ENCODE peak calls at places on chromosome 10, in five cellular contexts. N is GM12878, O is GM13977, H is choroid plexus epithelial cell, V is transverse colon. K is an unnamed sample.

GRCh38 chr10:55330485-55330884 is 529.5 kb upstream of the PCDH15 start:
- DNase-seq in V (no peak), H (no peak), N (no peak), O (no peak), K (no peak)

GRCh38 chr10:90218846-90219245 is 517.5 kb downstream of the KIF20B start:
- DNase-seq in N (no peak), O (no peak), H (no peak), V (no peak), K (no peak)

GRCh38 chr10:6406220-6407033 is 173.6 kb downstream of the PRKCQ start:
- DNase-seq in H (peak; percentile 61), O (peak; percentile 42), V (no peak), N (no peak), K (peak; percentile 28)

GRCh38 chr10:103416436-103417147 is 20.2 kb downstream of the PDCD11 start:
- DNase-seq in V (peak; percentile 67), N (peak; percentile 27), O (peak; percentile 59), H (peak; percentile 85), K (peak; percentile 43)

GRCh38 chr10:63431962-63432797 is 33.6 kb downstream of the JMJD1C start:
- DNase-seq in V (no peak), N (peak; percentile 23), H (peak; percentile 27), O (peak; percentile 32), K (no peak)

GRCh38 chr10:87761892-87762291 is 56.1 kb downstream of the ATAD1 start:
- DNase-seq in H (peak; percentile 86), V (no peak), O (no peak), N (no peak), K (peak; percentile 57)

GRCh38 chr10:45672201-45673073 is at the start of gene ZFAND4:
- DNase-seq in H (peak; percentile 99), O (peak; percentile 98), V (peak; percentile 98), N (peak; percentile 82), K (peak; percentile 94)

GRCh38 chr10:10462116-10462515 is 555.6 kb upstream of the CELF2 start:
- DNase-seq in V (no peak), H (no peak), O (no peak), N (no peak), K (no peak)

GRCh38 chr10:90148121-90148855 is 446.9 kb downstream of the KIF20B start:
- DNase-seq in V (no peak), O (no peak), N (no peak), H (peak; percentile 80), K (no peak)

GRCh38 chr10:121521794-121522556 is 76.3 kb downstream of the FGFR2 start:
- DNase-seq in V (no peak), O (no peak), H (no peak), N (no peak), K (no peak)

GRCh38 chr10:95363303-95363912 is 72.6 kb upstream of the PDLIM1 start:
- DNase-seq in O (peak; percentile 78), N (peak; percentile 50), V (peak; percentile 47), H (peak; percentile 86), K (peak; percentile 62)

GRCh38 chr10:95308389-95309302 is 17.8 kb upstream of the PDLIM1 start:
- DNase-seq in N (no peak), O (no peak), V (peak; percentile 90), H (peak; percentile 98), K (peak; percentile 98)

GRCh38 chr10:113895018-113895417 is 40.6 kb downstream of the NHLRC2 start:
- DNase-seq in O (no peak), N (no peak), V (no peak), H (peak; percentile 63), K (peak; percentile 77)

GRCh38 chr10:99870051-99870730 is 87.8 kb downstream of the ABCC2 start:
- DNase-seq in H (no peak), N (no peak), V (no peak), O (no peak), K (no peak)

GRCh38 chr10:126369125-126369708 is 19.1 kb downstream of the ADAM12 start:
- DNase-seq in N (no peak), O (no peak), H (no peak), V (no peak), K (no peak)

GRCh38 chr10:129870042-129870757 is 93.9 kb downstream of the EBF3 start:
- DNase-seq in V (no peak), O (no peak), H (no peak), N (no peak), K (no peak)

GRCh38 chr10:69962746-69963135 is 89.9 kb upstream of the MACROH2A2 start:
- DNase-seq in N (no peak), H (no peak), V (no peak), O (no peak), K (no peak)

GRCh38 chr10:91838199-91838598 is 40.0 kb downstream of the TNKS2 start:
- DNase-seq in O (no peak), H (no peak), V (no peak), N (no peak), K (no peak)

GRCh38 chr10:36302086-36302485 is 660.0 kb upstream of the FZD8 start:
- DNase-seq in H (no peak), N (no peak), V (no peak), O (no peak), K (no peak)

GRCh38 chr10:127743205-127743604 is 6.2 kb downstream of the FOXI2 start:
- DNase-seq in V (no peak), H (no peak), O (no peak), N (no peak), K (no peak)

GRCh38 chr10:29969255-29970011 is 90.0 kb downstream of the JCAD start:
- DNase-seq in N (no peak), O (no peak), H (no peak), V (no peak), K (no peak)

GRCh38 chr10:29962451-29962850 is 96.9 kb downstream of the JCAD start:
- DNase-seq in V (no peak), N (no peak), O (no peak), H (no peak), K (no peak)

GRCh38 chr10:29968556-29968955 is 90.8 kb downstream of the JCAD start:
- DNase-seq in O (no peak), H (no peak), V (no peak), N (no peak), K (no peak)

GRCh38 chr10:29970012-29970396 is 89.4 kb downstream of the JCAD start:
- DNase-seq in O (no peak), N (no peak), V (no peak), H (no peak), K (no peak)

DNA sequence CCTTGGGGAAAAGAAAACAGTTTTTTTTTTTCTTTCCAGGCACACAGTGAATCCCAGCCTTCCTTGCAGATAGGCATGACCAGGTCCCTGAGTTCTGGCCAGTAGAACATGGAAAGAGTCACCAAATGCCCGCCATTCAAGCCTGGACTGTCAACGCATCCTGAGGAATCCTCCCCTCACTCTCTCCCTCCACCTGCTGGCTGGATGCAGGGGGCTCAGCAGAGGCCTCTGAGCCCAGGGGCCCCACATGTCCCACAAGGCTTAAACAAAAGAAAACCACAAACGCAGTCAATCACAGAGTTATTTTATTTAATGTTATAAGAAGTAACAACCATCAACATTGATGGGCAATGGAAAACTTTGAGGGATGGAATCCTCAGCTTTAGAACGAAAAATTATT is 93.1 kb downstream of the JCAD start:
- DNase-seq in V (no peak), N (no peak), H (no peak), O (no peak), K (no peak)
- TF ChIP-seq CTCF in V (no peak), N (no peak), H (peak; percentile 19), O (no peak), K (no peak)

GRCh38 chr10:13439771-13440708 is 88.8 kb downstream of the BEND7 start:
- DNase-seq in V (peak; percentile 71), H (peak; percentile 37), O (peak; percentile 77), N (no peak), K (no peak)
- TF ChIP-seq CTCF in V (peak; percentile 92), H (peak; percentile 81), O (peak; percentile 87), N (peak; percentile 80), K (peak; percentile 90)

GRCh38 chr10:44030132-44030531 is 354.8 kb downstream of the CXCL12 start:
- DNase-seq in H (no peak), V (no peak), N (no peak), O (peak; percentile 60), K (no peak)
- TF ChIP-seq CTCF in H (peak; percentile 17), V (no peak), N (peak; percentile 78), O (peak; percentile 74), K (no peak)

GRCh38 chr10:96513686-96514551 is at the start of gene TLL2:
- DNase-seq in H (peak; percentile 89), V (peak; percentile 87), N (no peak), O (peak; percentile 88), K (peak; percentile 90)
- TF ChIP-seq CTCF in H (peak; percentile 64), V (peak; percentile 62), N (peak; percentile 28), O (peak; percentile 59), K (peak; percentile 84)